ENCODE peak calls at places on chromosomes 2 and 18, in five cellular contexts. T is fibroblast of lung; E is aorta; N is ovary; P is naive thymus-derived CD4-positive, alpha-beta T cell. A is an unnamed sample. For H3K27me3, the result is how much of the 10 kb centered on the place peaks cover.

GRCh38 chr2:19300961-19301360 is 57.5 kb downstream of the OSR1 start:
- DNase-seq in E (no peak), P (no peak), N (no peak), T (no peak), A (no peak)

GRCh38 chr18:38545071-38545470 is 979.5 kb upstream of the CELF4 start:
- DNase-seq in N (no peak), E (no peak), T (peak), P (no peak), A (no peak)

GRCh38 chr18:48270929-48271328 is 138.3 kb downstream of the ZBTB7C start:
- DNase-seq in T (no peak), P (no peak), N (no peak), E (no peak), A (peak)

GRCh38 chr2:143034292-143035074 is 94.7 kb upstream of the ARHGAP15 start:
- DNase-seq in T (peak), E (peak), N (peak), P (no peak), A (peak)

GRCh38 chr2:64012115-64012514 is 7.1 kb downstream of the VPS54 start:
- DNase-seq in E (no peak), T (no peak), N (no peak), P (no peak), A (no peak)

GRCh38 chr2:120251863-120252206 is 817 bp upstream of the RALB start:
- DNase-seq in T (no peak), E (no peak), P (no peak), N (no peak), A (no peak)

GRCh38 chr18:61637319-61637718 is 255.5 kb downstream of the RNF152 start:
- DNase-seq in E (no peak), T (no peak), P (no peak), N (no peak), A (no peak)

GRCh38 chr2:53559302-53559967 is 208.2 kb upstream of the CHAC2 start:
- DNase-seq in N (no peak), T (no peak), E (no peak), P (no peak), A (peak)

GRCh38 chr2:241052677-241053360 is 49.3 kb downstream of the MTERF4 start:
- DNase-seq in E (no peak), P (no peak), T (no peak), N (peak), A (no peak)

GRCh38 chr2:12317853-12318426 is 398.8 kb upstream of the TRIB2 start:
- DNase-seq in T (peak), P (no peak), E (no peak), N (peak), A (peak)

GRCh38 chr2:25000503-25001328 is 29.0 kb upstream of the DNAJC27 start:
- DNase-seq in E (no peak), N (no peak), T (no peak), P (no peak), A (no peak)

GRCh38 chr2:188695953-188696352 is 278.2 kb upstream of the COL3A1 start:
- DNase-seq in N (no peak), P (no peak), E (no peak), T (peak), A (no peak)

GRCh38 chr2:108978709-108979111 is 10.3 kb downstream of the EDAR start:
- DNase-seq in E (no peak), T (peak), P (no peak), N (no peak), A (no peak)

GRCh38 chr18:5444269-5444668 is 99.5 kb downstream of the EPB41L3 start:
- DNase-seq in P (no peak), E (no peak), N (no peak), T (no peak), A (no peak)

GRCh38 chr2:217166241-217166640 is 306.4 kb upstream of the TNP1 start:
- DNase-seq in T (peak), N (no peak), P (no peak), E (no peak), A (peak)

GRCh38 chr2:51290725-51291124 is 258.8 kb upstream of the NRXN1 start:
- DNase-seq in N (no peak), E (no peak), P (no peak), T (peak), A (no peak)

GRCh38 chr2:173854840-173855239 is 110.3 kb downstream of the SP3 start:
- DNase-seq in T (peak), N (no peak), P (no peak), E (peak), A (no peak)

GRCh38 chr2:48829569-48829968 is 74.0 kb upstream of the LHCGR start:
- DNase-seq in T (no peak), N (no peak), E (no peak), P (no peak), A (no peak)

GRCh38 chr18:74570266-74570665 is 27.4 kb upstream of the ZNF407 start:
- DNase-seq in E (no peak), T (no peak), N (no peak), P (no peak), A (no peak)

GRCh38 chr2:11168488-11168887 is 13.2 kb downstream of the SLC66A3 start:
- DNase-seq in P (no peak), T (no peak), E (no peak), N (no peak), A (no peak)

GRCh38 chr2:16683576-16683975 is 17.9 kb upstream of the CYRIA start:
- DNase-seq in T (no peak), P (no peak), E (no peak), N (no peak), A (no peak)

GRCh38 chr18:34031810-34032209 is 192.9 kb downstream of the NOL4 start:
- DNase-seq in T (no peak), P (no peak), N (no peak), E (no peak), A (no peak)

GRCh38 chr2:18912225-18912888 is 323.0 kb upstream of the NT5C1B start:
- DNase-seq in P (no peak), T (no peak), E (no peak), N (no peak), A (no peak)

GRCh38 chr2:218125626-218126080 is at the start of gene CXCR2:
- DNase-seq in N (no peak), P (no peak), E (peak), T (no peak), A (no peak)

GRCh38 chr2:141498561-141498960 is 632.3 kb downstream of the LRP1B start:
- DNase-seq in N (no peak), P (no peak), E (no peak), T (no peak), A (no peak)

GRCh38 chr2:77713412-77713811 is 191.2 kb upstream of the LRRTM4 start:
- DNase-seq in N (no peak), E (no peak), T (no peak), P (no peak), A (no peak)

GRCh38 chr2:141557329-141558098 is 573.3 kb downstream of the LRP1B start:
- DNase-seq in P (no peak), E (no peak), T (peak), N (no peak), A (peak)

DNA sequence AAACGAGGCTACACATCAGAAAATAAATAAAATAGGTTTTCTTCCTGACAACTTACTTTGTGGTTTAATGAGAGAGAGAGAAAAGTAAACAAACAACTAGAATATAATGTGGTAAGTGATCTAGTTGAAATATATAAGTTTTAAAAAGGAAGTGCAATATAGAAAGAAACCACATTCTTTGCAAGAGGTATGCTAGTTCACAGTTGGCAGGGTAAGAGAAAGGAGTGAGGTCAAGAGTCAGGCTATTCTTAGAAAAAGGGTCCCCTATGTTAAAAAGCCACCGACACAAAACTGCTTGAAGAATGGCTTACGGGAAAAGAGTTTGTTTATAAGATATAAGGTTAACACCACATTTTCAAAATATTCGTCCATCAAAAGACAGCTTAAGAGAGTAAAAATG is 462.1 kb downstream of the ERBB4 start:
- DNase-seq in N (no peak), E (no peak), T (no peak), P (no peak), A (no peak)
- H3K4me3 ChIP-seq in N (no peak), E (no peak), T (no peak), P (no peak), A (no peak)

GRCh38 chr2:30847329-30847728 is 40.1 kb upstream of the CAPN13 start:
- DNase-seq in E (no peak), N (no peak), T (no peak), P (no peak), A (no peak)

DNA sequence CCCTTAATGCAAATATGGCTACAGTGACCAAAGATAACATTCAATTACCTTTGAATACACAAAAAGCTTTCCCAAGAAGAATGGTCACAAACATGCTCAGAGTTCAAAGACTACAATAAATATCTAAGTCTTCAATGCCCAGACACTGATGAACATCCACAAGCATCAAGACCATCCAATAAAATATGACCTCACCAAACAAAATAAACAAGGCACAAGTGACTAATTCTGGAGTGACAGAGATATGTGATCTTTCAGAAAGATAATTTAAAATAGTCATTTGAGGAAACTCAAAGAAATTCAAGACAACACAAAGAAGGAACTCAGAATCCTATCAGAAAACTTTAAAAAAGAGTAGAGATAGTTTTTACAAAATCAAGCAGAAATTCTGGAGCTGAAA is 40.6 kb upstream of the CAPN13 start:
- DNase-seq in E (no peak), P (no peak), N (no peak), T (no peak), A (no peak)
- H3K27me3 ChIP-seq in E (under half), P (under half), N (under half), T (under half), A (under half)

GRCh38 chr18:52222211-52222610 is 117.8 kb upstream of the DCC start:
- DNase-seq in T (no peak), N (no peak), E (no peak), P (no peak), A (no peak)

GRCh38 chr18:52219102-52219501 is 120.9 kb upstream of the DCC start:
- DNase-seq in P (no peak), N (no peak), E (no peak), T (no peak), A (no peak)

GRCh38 chr18:52216104-52216503 is 123.9 kb upstream of the DCC start:
- DNase-seq in T (no peak), E (no peak), P (no peak), N (no peak), A (no peak)

GRCh38 chr18:52216686-52217085 is 123.3 kb upstream of the DCC start:
- DNase-seq in T (no peak), E (no peak), N (no peak), P (no peak), A (no peak)

DNA sequence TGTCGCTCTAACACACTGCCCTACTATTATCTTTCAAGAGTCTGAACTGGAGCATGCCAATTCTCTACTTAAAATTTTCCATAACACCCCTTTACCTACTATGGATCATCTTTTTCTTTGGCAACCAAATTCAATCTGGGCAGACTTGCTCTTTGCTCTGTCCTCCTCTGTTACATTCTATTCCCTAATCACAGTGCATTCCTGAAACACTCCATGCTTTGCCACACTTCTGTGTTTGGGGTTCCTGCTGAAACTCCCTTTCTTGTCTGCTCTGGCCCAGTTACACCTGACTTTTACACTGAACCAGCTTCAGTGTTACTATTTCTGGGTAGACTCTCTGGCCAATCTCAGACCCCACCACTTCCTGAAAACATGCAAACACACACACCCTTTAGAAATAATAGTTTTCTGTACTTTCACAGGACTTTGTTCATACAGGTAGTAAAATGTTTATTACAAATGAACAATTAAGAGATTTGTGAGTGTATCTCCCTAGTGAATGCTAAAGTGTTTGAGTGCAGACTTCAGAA is 119.9 kb upstream of the DCC start:
- DNase-seq in P (no peak), E (no peak), T (no peak), N (no peak), A (no peak)
- H3K4me3 ChIP-seq in P (no peak), E (no peak), T (no peak), N (no peak), A (no peak)

GRCh38 chr2:199464614-199465352 is 7.0 kb upstream of the SATB2 start:
- DNase-seq in N (no peak), E (no peak), P (no peak), T (no peak), A (no peak)

GRCh38 chr2:199461455-199462166 is 3.9 kb upstream of the SATB2 start:
- DNase-seq in T (no peak), E (no peak), P (no peak), N (no peak), A (no peak)

GRCh38 chr2:199463708-199464613 is 6.2 kb upstream of the SATB2 start:
- DNase-seq in T (no peak), P (no peak), E (no peak), N (no peak), A (no peak)

GRCh38 chr2:199462167-199462976 is 4.6 kb upstream of the SATB2 start:
- DNase-seq in T (no peak), N (no peak), E (no peak), P (no peak), A (no peak)

DNA sequence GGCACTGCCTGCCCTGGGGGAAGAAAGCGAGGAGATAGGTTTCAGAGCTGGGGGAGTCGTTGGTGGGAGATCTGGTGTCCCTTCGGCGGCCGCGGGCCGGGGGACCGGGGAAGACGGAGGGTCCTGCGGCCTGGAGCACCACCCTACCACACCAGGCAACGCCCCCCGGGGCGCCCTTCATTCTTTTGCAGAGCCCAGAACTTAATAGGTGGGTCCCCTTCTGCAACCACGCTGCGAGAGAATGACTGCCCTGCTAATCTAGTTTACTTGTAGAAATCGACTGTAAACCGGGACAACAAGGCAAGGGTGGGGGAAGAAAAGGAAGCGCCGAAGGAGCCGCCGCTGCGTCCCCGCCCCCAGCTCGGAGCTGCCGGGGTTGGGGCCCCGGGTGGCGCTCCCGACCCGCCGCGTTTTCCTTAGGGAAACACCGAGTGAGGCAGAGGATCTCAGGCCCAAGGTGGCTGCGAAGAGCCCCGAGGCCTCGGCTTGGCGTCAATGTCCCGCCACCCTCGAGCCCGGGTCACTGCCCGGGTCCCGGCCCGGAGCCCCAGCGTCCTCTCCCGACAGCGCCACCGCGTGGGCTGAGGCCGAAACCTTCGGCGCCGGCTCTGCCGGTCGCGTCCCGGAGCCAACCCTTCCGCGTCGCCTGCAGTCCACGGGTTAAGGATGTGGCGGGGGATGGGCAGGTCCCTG is 5.4 kb upstream of the SATB2 start:
- DNase-seq in N (no peak), T (peak), E (peak), P (peak), A (no peak)
- H3K27me3 ChIP-seq in N (under half), T (under half), E (under half), P (half or more), A (half or more)

GRCh38 chr18:2572144-2572682 is 856 bp downstream of the NDC80 start:
- DNase-seq in E (no peak), T (no peak), N (no peak), P (no peak), A (no peak)
- H3K4me3 ChIP-seq in E (no peak), T (peak), N (no peak), P (peak), A (peak)

DNA sequence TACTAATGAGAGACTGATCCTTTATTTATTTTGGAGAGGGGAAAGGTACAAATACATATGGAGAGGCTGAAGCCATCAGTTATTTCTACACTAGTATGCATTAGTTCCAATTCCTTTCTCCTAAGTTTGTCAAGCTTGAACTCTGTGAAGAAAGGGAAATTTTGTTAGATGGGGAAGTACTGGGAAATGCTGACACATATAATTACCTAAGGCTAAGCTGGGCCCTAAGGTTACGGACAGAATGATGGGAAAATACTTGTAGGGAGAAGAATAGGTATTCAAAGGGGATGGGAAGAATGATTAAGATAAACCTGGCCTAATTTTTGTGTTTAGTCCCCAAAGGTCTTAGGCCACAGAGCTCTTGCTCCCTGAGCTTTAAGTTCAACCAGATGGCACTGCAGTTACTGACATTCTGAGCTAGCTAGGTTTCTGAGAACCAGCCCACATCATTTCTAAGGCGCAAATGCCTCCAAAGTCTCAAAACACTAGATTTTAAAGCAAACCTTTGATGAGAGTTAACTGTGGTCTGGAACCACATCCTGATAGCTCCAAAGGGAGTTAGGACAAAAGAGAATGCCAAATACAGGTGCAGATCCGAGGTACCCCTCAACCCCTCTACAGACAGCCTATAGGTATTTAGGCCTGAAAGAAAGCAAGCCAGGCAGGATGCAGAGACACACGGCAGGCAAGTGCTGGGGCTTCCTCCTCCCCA is 2.7 kb downstream of the TMEM163 start:
- DNase-seq in T (no peak), E (no peak), P (no peak), N (no peak), A (no peak)
- H3K27me3 ChIP-seq in T (under half), E (under half), P (under half), N (under half), A (under half)

GRCh38 chr2:227406177-227407031 is 18.7 kb upstream of the SCYGR1 start:
- DNase-seq in P (no peak), T (peak), E (peak), N (peak), A (peak)
- H3K4me3 ChIP-seq in P (no peak), T (no peak), E (no peak), N (no peak), A (no peak)

GRCh38 chr2:176129825-176130152 is 284 bp downstream of the HOXD8 start:
- DNase-seq in E (no peak), T (no peak), P (no peak), N (no peak), A (no peak)

GRCh38 chr2:176126929-176127768 is 2.4 kb upstream of the HOXD8 start:
- DNase-seq in N (peak), E (peak), P (no peak), T (peak), A (no peak)

GRCh38 chr2:176128172-176129012 is 1.1 kb upstream of the HOXD8 start:
- DNase-seq in T (no peak), P (no peak), N (peak), E (no peak), A (no peak)

GRCh38 chr2:176129013-176129796 is at the start of gene HOXD8:
- DNase-seq in T (peak), P (no peak), N (peak), E (peak), A (no peak)

GRCh38 chr2:176127769-176128072 is 1.8 kb upstream of the HOXD8 start:
- DNase-seq in T (no peak), E (no peak), P (no peak), N (no peak), A (no peak)
- H3K27me3 ChIP-seq in T (half or more), E (under half), P (half or more), N (under half), A (under half)

GRCh38 chr2:41923156-41923786 is 124.5 kb upstream of the PKDCC start:
- DNase-seq in E (no peak), P (no peak), T (no peak), N (no peak), A (no peak)
- H3K4me3 ChIP-seq in E (no peak), P (no peak), T (no peak), N (no peak), A (no peak)

A was measured in kidney epithelial cell.